ENCODE peak calls at places on chromosomes 13 and 19, in four cellular contexts. One of them, this sample, is unnamed.

GRCh38 chr19:33639034-33639681 is 17.4 kb downstream of the CHST8 start:
- DNase-seq in H9: peak; percentile 25
- DNase-seq in mesendoderm: no peak
- DNase-seq in IMR-90: no peak
- DNase-seq in this sample: no peak

GRCh38 chr19:2166741-2167738 is 3.3 kb downstream of the DOT1L start:
- DNase-seq in H9: peak; percentile 65
- DNase-seq in IMR-90: peak; percentile 67
- DNase-seq in mesendoderm: no peak
- DNase-seq in this sample: no peak

GRCh38 chr13:45167611-45168554 is 33.0 kb downstream of the KCTD4 start:
- DNase-seq in H9: no peak
- DNase-seq in mesendoderm: peak; percentile 33
- DNase-seq in IMR-90: no peak
- DNase-seq in this sample: no peak

GRCh38 chr13:80115616-80116015 is 225.3 kb downstream of the SPRY2 start:
- DNase-seq in H9: no peak
- DNase-seq in IMR-90: no peak
- DNase-seq in mesendoderm: no peak
- DNase-seq in this sample: no peak

GRCh38 chr13:44867825-44868224 is 121.4 kb downstream of the NUFIP1 start:
- DNase-seq in IMR-90: no peak
- DNase-seq in mesendoderm: no peak
- DNase-seq in H9: no peak
- DNase-seq in this sample: no peak

GRCh38 chr13:105213512-105213911 is 1322.0 kb downstream of the EFNB2 start:
- DNase-seq in mesendoderm: peak; percentile 32
- DNase-seq in H9: peak; percentile 34
- DNase-seq in IMR-90: no peak
- DNase-seq in this sample: no peak

GRCh38 chr19:44005968-44006367 is 3.2 kb downstream of the ZNF230 start:
- DNase-seq in mesendoderm: no peak
- DNase-seq in IMR-90: peak; percentile 23
- DNase-seq in H9: no peak
- DNase-seq in this sample: no peak

GRCh38 chr19:6610934-6611370 is 20.0 kb upstream of the CD70 start:
- DNase-seq in H9: no peak
- DNase-seq in IMR-90: peak; percentile 49
- DNase-seq in mesendoderm: no peak
- DNase-seq in this sample: no peak

GRCh38 chr13:84654654-84655244 is 772.5 kb upstream of the SLITRK1 start:
- DNase-seq in H9: peak; percentile 84
- DNase-seq in mesendoderm: peak; percentile 51
- DNase-seq in IMR-90: no peak
- DNase-seq in this sample: peak; percentile 24
- H2BK5ac ChIP-seq in H9: no peak overlapping the region
- H2BK5ac ChIP-seq in mesendoderm: no peak overlapping the region
- H2BK5ac ChIP-seq in IMR-90: peak overlapping the region; percentile 3
- H2BK5ac ChIP-seq in this sample: no peak overlapping the region

GRCh38 chr19:408441-409005 is 424 bp downstream of the C2CD4C start:
- DNase-seq in H9: peak; percentile 33
- DNase-seq in mesendoderm: no peak
- DNase-seq in IMR-90: no peak
- DNase-seq in this sample: no peak

GRCh38 chr19:410243-410781 is 1.4 kb upstream of the C2CD4C start:
- DNase-seq in H9: no peak
- DNase-seq in mesendoderm: no peak
- DNase-seq in IMR-90: no peak
- DNase-seq in this sample: no peak

GRCh38 chr19:409006-409514 is at the start of gene C2CD4C:
- DNase-seq in H9: peak; percentile 41
- DNase-seq in IMR-90: no peak
- DNase-seq in mesendoderm: peak; percentile 23
- DNase-seq in this sample: no peak

GRCh38 chr19:407501-408440 is 1.2 kb downstream of the C2CD4C start:
- DNase-seq in mesendoderm: no peak
- DNase-seq in IMR-90: no peak
- DNase-seq in H9: peak; percentile 36
- DNase-seq in this sample: no peak

DNA sequence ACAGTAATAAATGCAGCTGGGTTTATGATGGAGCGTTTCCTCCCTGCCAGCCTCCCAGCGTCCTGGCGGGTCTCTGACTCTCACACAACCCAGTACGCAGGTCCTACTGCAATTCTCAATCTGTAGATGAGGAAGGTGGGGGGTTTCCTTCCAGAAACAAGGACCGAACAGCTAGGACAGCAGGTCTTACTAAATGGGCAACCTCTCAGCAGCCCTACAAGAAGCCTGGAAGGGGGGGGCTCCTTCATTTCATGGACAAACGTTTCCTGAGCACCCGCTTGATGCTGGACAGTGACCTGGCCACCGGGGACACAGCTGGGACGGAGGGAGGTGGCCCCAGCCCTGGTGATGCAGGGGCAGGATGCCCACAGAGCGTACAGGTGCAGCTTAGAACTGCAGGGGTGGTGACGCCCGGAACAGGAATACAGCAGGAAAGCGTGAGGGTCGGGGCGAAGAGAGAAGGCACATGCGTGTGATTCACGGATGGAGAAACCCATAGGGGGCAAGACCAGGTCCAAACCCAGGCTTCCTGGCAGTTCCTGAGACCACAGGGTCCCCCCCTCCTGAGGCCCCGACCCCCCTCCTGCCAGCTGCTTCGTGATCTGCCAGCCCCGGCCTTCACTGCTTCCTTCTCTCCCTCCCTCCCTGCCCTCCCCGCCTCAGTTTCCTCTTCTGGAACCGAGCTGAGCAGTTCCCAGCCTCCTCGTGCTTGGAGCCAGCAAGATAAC is 732 bp upstream of the C2CD4C start:
- DNase-seq in mesendoderm: peak; percentile 32
- DNase-seq in IMR-90: no peak
- DNase-seq in H9: no peak
- DNase-seq in this sample: no peak
- H3K18ac ChIP-seq in mesendoderm: no peak overlapping the region
- H3K18ac ChIP-seq in IMR-90: no peak overlapping the region
- H3K18ac ChIP-seq in H9: no peak overlapping the region
- H3K18ac ChIP-seq in this sample: peak overlapping the region; percentile 97

GRCh38 chr19:12947702-12948596 is 2.3 kb downstream of the RAD23A start:
- DNase-seq in mesendoderm: no peak
- DNase-seq in H9: no peak
- DNase-seq in IMR-90: no peak
- DNase-seq in this sample: no peak
- H3K4ac ChIP-seq in mesendoderm: no peak overlapping the region
- H3K4ac ChIP-seq in H9: no peak overlapping the region
- H3K4ac ChIP-seq in IMR-90: no peak overlapping the region
- H3K4ac ChIP-seq in this sample: no peak overlapping the region

GRCh38 chr19:18362934-18363542 is 22.6 kb downstream of the PGPEP1 start:
- DNase-seq in IMR-90: no peak
- DNase-seq in H9: no peak
- DNase-seq in mesendoderm: no peak
- DNase-seq in this sample: no peak

GRCh38 chr19:18363787-18364186 is 22.2 kb upstream of the GDF15 start:
- DNase-seq in IMR-90: no peak
- DNase-seq in mesendoderm: no peak
- DNase-seq in H9: no peak
- DNase-seq in this sample: no peak

GRCh38 chr19:18361646-18362045 is 21.2 kb downstream of the PGPEP1 start:
- DNase-seq in H9: no peak
- DNase-seq in mesendoderm: no peak
- DNase-seq in IMR-90: peak; percentile 37
- DNase-seq in this sample: no peak

GRCh38 chr19:18366027-18366435 is 19.9 kb upstream of the GDF15 start:
- DNase-seq in H9: no peak
- DNase-seq in IMR-90: no peak
- DNase-seq in mesendoderm: no peak
- DNase-seq in this sample: no peak

GRCh38 chr19:18364826-18365528 is 21.0 kb upstream of the GDF15 start:
- DNase-seq in mesendoderm: peak; percentile 99
- DNase-seq in H9: no peak
- DNase-seq in IMR-90: peak; percentile 100
- DNase-seq in this sample: no peak
- H2BK5ac ChIP-seq in mesendoderm: peak overlapping the region; percentile 96
- H2BK5ac ChIP-seq in H9: no peak overlapping the region
- H2BK5ac ChIP-seq in IMR-90: peak overlapping the region; percentile 99
- H2BK5ac ChIP-seq in this sample: peak overlapping the region; percentile 76

GRCh38 chr19:38619361-38620174 is 580 bp downstream of the EIF3K start:
- DNase-seq in IMR-90: no peak
- DNase-seq in H9: no peak
- DNase-seq in mesendoderm: no peak
- DNase-seq in this sample: no peak
- H3K18ac ChIP-seq in IMR-90: peak overlapping the region; percentile 1
- H3K18ac ChIP-seq in H9: no peak overlapping the region
- H3K18ac ChIP-seq in mesendoderm: no peak overlapping the region
- H3K18ac ChIP-seq in this sample: peak overlapping the region; percentile 69

GRCh38 chr19:12784394-12784870 is 6.9 kb upstream of the JUNB start:
- DNase-seq in H9: no peak
- DNase-seq in IMR-90: peak; percentile 46
- DNase-seq in mesendoderm: no peak
- DNase-seq in this sample: no peak
- H3K4ac ChIP-seq in H9: no peak overlapping the region
- H3K4ac ChIP-seq in IMR-90: peak overlapping the region; percentile 80
- H3K4ac ChIP-seq in mesendoderm: no peak overlapping the region
- H3K4ac ChIP-seq in this sample: no peak overlapping the region

GRCh38 chr19:18041054-18041453 is 33.1 kb downstream of the ARRDC2 start:
- DNase-seq in H9: no peak
- DNase-seq in IMR-90: no peak
- DNase-seq in mesendoderm: no peak
- DNase-seq in this sample: no peak

GRCh38 chr19:18044825-18045304 is 36.9 kb downstream of the ARRDC2 start:
- DNase-seq in IMR-90: peak; percentile 76
- DNase-seq in H9: peak; percentile 56
- DNase-seq in mesendoderm: peak; percentile 44
- DNase-seq in this sample: no peak

GRCh38 chr19:18046066-18046718 is 38.2 kb downstream of the ARRDC2 start:
- DNase-seq in H9: no peak
- DNase-seq in mesendoderm: peak; percentile 18
- DNase-seq in IMR-90: peak; percentile 82
- DNase-seq in this sample: no peak

GRCh38 chr19:18049390-18049789 is 37.3 kb downstream of the IL12RB1 start:
- DNase-seq in mesendoderm: no peak
- DNase-seq in IMR-90: peak; percentile 25
- DNase-seq in H9: no peak
- DNase-seq in this sample: no peak

DNA sequence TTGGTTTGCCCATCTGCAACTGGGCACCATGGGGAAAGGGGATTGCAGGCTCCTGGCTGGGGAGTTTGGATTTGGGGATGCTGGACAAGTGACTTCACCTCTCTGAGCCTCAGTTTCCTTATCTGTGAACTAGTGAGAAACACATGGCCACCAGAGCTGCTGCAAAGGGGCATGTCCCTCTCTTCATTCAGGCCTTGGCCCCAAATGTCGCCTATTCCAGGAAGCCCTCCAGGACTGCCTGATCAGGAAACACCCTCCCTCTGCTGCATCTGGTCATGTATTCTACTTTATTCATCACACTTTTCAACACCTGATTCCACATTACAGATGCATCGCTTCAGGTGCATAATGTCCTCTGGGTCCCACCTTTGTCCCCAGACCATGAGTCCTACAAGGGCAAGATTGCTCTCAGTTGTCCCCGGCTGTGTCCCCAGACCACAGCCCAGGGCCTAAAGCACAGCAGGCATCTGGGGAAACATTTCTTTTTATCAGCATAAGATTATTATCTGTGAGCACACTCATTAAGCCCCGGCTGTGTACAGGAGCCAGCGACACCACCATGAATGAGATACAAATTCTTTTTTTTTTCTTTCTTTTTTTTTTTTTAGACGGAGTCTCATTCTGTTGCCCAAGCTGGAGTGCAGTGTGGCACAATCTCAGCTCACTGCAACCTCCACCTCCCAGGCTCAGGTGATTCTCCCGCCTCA is 37.5 kb downstream of the ARRDC2 start:
- DNase-seq in IMR-90: no peak
- DNase-seq in H9: no peak
- DNase-seq in mesendoderm: no peak
- DNase-seq in this sample: no peak
- H2BK5ac ChIP-seq in IMR-90: peak overlapping the region; percentile 39
- H2BK5ac ChIP-seq in H9: no peak overlapping the region
- H2BK5ac ChIP-seq in mesendoderm: no peak overlapping the region
- H2BK5ac ChIP-seq in this sample: no peak overlapping the region